ENCODE peak calls at places on chromosome 13, in eight cellular contexts. Y, A, P, O, I, V, S and D are unnamed samples.

GRCh38 chr13:24500977-24501376 is 11.6 kb downstream of the PARP4 start:
- DNase-seq in Y (peak; percentile 45), A (no peak), P (no peak), O (peak; percentile 73), I (no peak), V (peak; percentile 53), S (no peak), D (no peak)

GRCh38 chr13:94236876-94237275 is 242.6 kb downstream of the DCT start:
- DNase-seq in Y (no peak), A (no peak), P (no peak), O (no peak), I (no peak), V (peak; percentile 12), S (no peak), D (no peak)

GRCh38 chr13:25691654-25692053 is 319.9 kb downstream of the ATP8A2 start:
- DNase-seq in Y (no peak), A (no peak), P (no peak), O (no peak), I (no peak), V (no peak), S (no peak), D (no peak)

GRCh38 chr13:39602277-39602613 is 748 bp downstream of the LHFPL6 start:
- DNase-seq in Y (no peak), A (no peak), P (no peak), O (no peak), I (no peak), V (no peak), S (no peak), D (no peak)

GRCh38 chr13:99894835-99895427 is 76.6 kb downstream of the ZIC5 start:
- DNase-seq in Y (no peak), A (no peak), P (no peak), O (no peak), I (no peak), V (peak; percentile 36), S (no peak), D (no peak)

GRCh38 chr13:32211788-32212187 is 103.4 kb downstream of the ZAR1L start:
- DNase-seq in Y (peak; percentile 57), A (no peak), P (no peak), O (peak; percentile 95), I (no peak), V (no peak), S (no peak), D (no peak)

GRCh38 chr13:42720116-42720857 is 61.1 kb upstream of the FAM216B start:
- DNase-seq in Y (peak; percentile 95), A (peak; percentile 38), P (no peak), O (peak; percentile 99), I (no peak), V (peak; percentile 51), S (no peak), D (no peak)

GRCh38 chr13:99055286-99056073 is 77.6 kb upstream of the DOCK9 start:
- DNase-seq in Y (no peak), A (no peak), P (no peak), O (no peak), I (no peak), V (no peak), S (no peak), D (no peak)

GRCh38 chr13:41675306-41675705 is 218.0 kb downstream of the RGCC start:
- DNase-seq in Y (no peak), A (no peak), P (no peak), O (no peak), I (no peak), V (no peak), S (no peak), D (no peak)

GRCh38 chr13:64453831-64454230 is 2776.3 kb downstream of the PCDH9 start:
- DNase-seq in Y (no peak), A (no peak), P (no peak), O (peak; percentile 1), I (no peak), V (no peak), S (no peak), D (no peak)

GRCh38 chr13:111115841-111116500 is 861 bp downstream of the ARHGEF7 start:
- DNase-seq in Y (peak; percentile 73), A (no peak), P (no peak), O (peak; percentile 87), I (peak; percentile 96), V (peak; percentile 66), S (no peak), D (no peak)

GRCh38 chr13:113669231-113669870 is 2.3 kb downstream of the GRK1 start:
- DNase-seq in Y (no peak), A (no peak), P (no peak), O (no peak), I (no peak), V (no peak), S (no peak), D (no peak)

GRCh38 chr13:71320452-71320851 is 546.6 kb downstream of the DACH1 start:
- DNase-seq in Y (no peak), A (no peak), P (no peak), O (peak; percentile 41), I (no peak), V (peak; percentile 55), S (no peak), D (no peak)

GRCh38 chr13:100789481-100789880 is 114.9 kb upstream of the TMTC4 start:
- DNase-seq in Y (peak; percentile 9), A (no peak), P (peak; percentile 57), O (no peak), I (no peak), V (no peak), S (no peak), D (peak; percentile 14)

GRCh38 chr13:110561335-110562033 is at the start of gene RAB20:
- DNase-seq in Y (peak; percentile 68), A (peak; percentile 56), P (peak; percentile 17), O (peak; percentile 76), I (peak; percentile 90), V (peak; percentile 90), S (peak; percentile 67), D (no peak)

GRCh38 chr13:29924482-29924884 is 74.1 kb upstream of the UBL3 start:
- DNase-seq in Y (no peak), A (no peak), P (no peak), O (peak; percentile 86), I (no peak), V (no peak), S (no peak), D (no peak)

GRCh38 chr13:45847554-45848224 is 3.9 kb downstream of the SIAH3 start:
- DNase-seq in Y (no peak), A (peak; percentile 17), P (no peak), O (no peak), I (no peak), V (peak; percentile 40), S (peak; percentile 9), D (no peak)

GRCh38 chr13:49308104-49308875 is 60.6 kb downstream of the CDADC1 start:
- DNase-seq in Y (peak; percentile 75), A (no peak), P (peak; percentile 62), O (peak; percentile 66), I (no peak), V (no peak), S (no peak), D (peak; percentile 47)

GRCh38 chr13:110037925-110038573 is 251.7 kb upstream of the IRS2 start:
- DNase-seq in Y (no peak), A (no peak), P (no peak), O (no peak), I (no peak), V (no peak), S (no peak), D (no peak)

GRCh38 chr13:70708744-70709143 is 600.5 kb upstream of the KLHL1 start:
- DNase-seq in Y (no peak), A (no peak), P (no peak), O (no peak), I (no peak), V (no peak), S (no peak), D (no peak)

GRCh38 chr13:113856716-113857065 is 7.2 kb downstream of the GAS6 start:
- DNase-seq in Y (peak; percentile 52), A (no peak), P (no peak), O (peak; percentile 78), I (peak; percentile 80), V (no peak), S (no peak), D (no peak)

GRCh38 chr13:30615851-30616311 is 1.8 kb upstream of the USPL1 start:
- DNase-seq in Y (no peak), A (no peak), P (no peak), O (peak; percentile 41), I (no peak), V (peak; percentile 46), S (no peak), D (no peak)

GRCh38 chr13:64746845-64747244 is 2483.3 kb downstream of the PCDH9 start:
- DNase-seq in Y (no peak), A (no peak), P (no peak), O (no peak), I (no peak), V (no peak), S (no peak), D (no peak)

GRCh38 chr13:74485757-74486156 is 351.6 kb upstream of the KLF12 start:
- DNase-seq in Y (no peak), A (no peak), P (no peak), O (no peak), I (no peak), V (no peak), S (no peak), D (no peak)

GRCh38 chr13:109144693-109145437 is 515.5 kb downstream of the MYO16 start:
- DNase-seq in Y (no peak), A (no peak), P (no peak), O (no peak), I (no peak), V (no peak), S (no peak), D (no peak)

GRCh38 chr13:20149762-20150161 is 11.1 kb downstream of the GJA3 start:
- DNase-seq in Y (no peak), A (no peak), P (no peak), O (no peak), I (peak; percentile 51), V (no peak), S (no peak), D (no peak)

GRCh38 chr13:92827503-92827902 is 399.1 kb upstream of the GPC6 start:
- DNase-seq in Y (no peak), A (no peak), P (no peak), O (no peak), I (no peak), V (no peak), S (no peak), D (no peak)

GRCh38 chr13:75908137-75908536 is 272.0 kb downstream of the LMO7 start:
- DNase-seq in Y (no peak), A (no peak), P (no peak), O (no peak), I (no peak), V (no peak), S (no peak), D (no peak)

GRCh38 chr13:102721800-102722231 is 27.0 kb upstream of the METTL21C start:
- DNase-seq in Y (peak; percentile 60), A (no peak), P (peak; percentile 41), O (no peak), I (no peak), V (no peak), S (no peak), D (no peak)

GRCh38 chr13:36998624-36999041 is 507 bp downstream of the ALG5 start:
- DNase-seq in Y (no peak), A (peak; percentile 28), P (peak; percentile 39), O (no peak), I (no peak), V (peak; percentile 7), S (no peak), D (no peak)

GRCh38 chr13:110123041-110123809 is 183.7 kb downstream of the COL4A1 start:
- DNase-seq in Y (no peak), A (no peak), P (no peak), O (no peak), I (no peak), V (no peak), S (no peak), D (no peak)

GRCh38 chr13:113299951-113300350 is 2.9 kb downstream of the LAMP1 start:
- DNase-seq in Y (no peak), A (no peak), P (no peak), O (no peak), I (no peak), V (peak; percentile 79), S (no peak), D (no peak)

GRCh38 chr13:50549221-50549942 is 294.1 kb downstream of the DLEU7 start:
- DNase-seq in Y (peak; percentile 74), A (no peak), P (no peak), O (no peak), I (no peak), V (no peak), S (no peak), D (no peak)

GRCh38 chr13:79445968-79446645 is 34.8 kb upstream of the NDFIP2 start:
- DNase-seq in Y (no peak), A (no peak), P (no peak), O (no peak), I (no peak), V (peak; percentile 29), S (no peak), D (no peak)